ENCODE peak calls at places on chromosomes 1 and 21, in five cellular contexts. F is mammary epithelial cell, D is spleen, U is transverse colon, H is hepatocyte. T is an unnamed sample. For H3K4me1, the result is how much of the 10 kb centered on the place peaks cover.

GRCh38 chr21:16124397-16125130 is 394.8 kb downstream of the USP25 start:
- DNase-seq in F (peak), D (no peak), U (no peak), H (peak), T (peak)

GRCh38 chr1:226223157-226223785 is at the start of gene MIXL1:
- DNase-seq in F (no peak), D (no peak), U (peak), H (peak), T (no peak)

GRCh38 chr1:154857022-154857421 is 13.1 kb downstream of the KCNN3 start:
- DNase-seq in F (no peak), D (no peak), U (no peak), H (no peak), T (no peak)

GRCh38 chr1:225533238-225533637 is 105.4 kb upstream of the LBR start:
- DNase-seq in F (no peak), D (no peak), U (no peak), H (peak), T (no peak)

GRCh38 chr1:243315455-243315854 is 59.6 kb downstream of the SDCCAG8 start:
- DNase-seq in F (no peak), D (no peak), U (no peak), H (no peak), T (no peak)

GRCh38 chr21:25501996-25502665 is 105.2 kb downstream of the MRPL39 start:
- DNase-seq in F (peak), D (no peak), U (no peak), H (no peak), T (no peak)

GRCh38 chr1:200880212-200880611 is 7.4 kb downstream of the GPR25 start:
- DNase-seq in F (peak), D (no peak), U (no peak), H (no peak), T (no peak)

GRCh38 chr1:43056981-43057391 is 98.3 kb upstream of the SLC2A1 start:
- DNase-seq in F (no peak), D (no peak), U (no peak), H (peak), T (peak)

GRCh38 chr1:55588300-55588699 is 373.1 kb upstream of the USP24 start:
- DNase-seq in F (no peak), D (no peak), U (no peak), H (no peak), T (no peak)

GRCh38 chr1:55582078-55582477 is 366.9 kb upstream of the USP24 start:
- DNase-seq in F (peak), D (no peak), U (no peak), H (no peak), T (no peak)

GRCh38 chr1:55586771-55587170 is 371.6 kb upstream of the USP24 start:
- DNase-seq in F (peak), D (no peak), U (no peak), H (no peak), T (no peak)

GRCh38 chr1:55585402-55585792 is 370.2 kb upstream of the USP24 start:
- DNase-seq in F (no peak), D (no peak), U (no peak), H (no peak), T (no peak)

GRCh38 chr1:55584521-55585401 is 369.6 kb upstream of the USP24 start:
- DNase-seq in F (peak), D (no peak), U (no peak), H (peak), T (no peak)
- TF ChIP-seq CTCF in F (peak), D (no peak), U (no peak), H (peak), T (peak)

GRCh38 chr21:38986460-38987395 is 181.0 kb downstream of the ETS2 start:
- DNase-seq in F (no peak), D (no peak), U (no peak), H (no peak), T (no peak)
- H3K27ac ChIP-seq in F (no peak), D (peak), U (peak), H (peak), T (peak)

GRCh38 chr1:16248007-16248436 is 11.0 kb upstream of the CPLANE2 start:
- DNase-seq in F (no peak), D (no peak), U (no peak), H (no peak), T (no peak)
- H3K4me1 ChIP-seq in F (under half), D (under half), U (under half), H (under half), T (under half)

GRCh38 chr1:1597275-1597930 is 2.5 kb downstream of the FNDC10 start:
- DNase-seq in F (no peak), D (peak), U (no peak), H (peak), T (no peak)
- TF ChIP-seq CTCF in F (peak), D (peak), U (peak), H (peak), T (peak)